ENCODE peak calls at places on chromosomes 12 and 14, in six cellular contexts. S is right lobe of liver; P is NCI-H460; O is nephron progenitor cell; G is activated T-cell treated with anti-CD3 and anti-CD28 coated beads for 24 hours; E is activated effector memory CD4-positive, alpha-beta T cell treated with Interleukin-2 at 50 U/mL for 16 hours. C is an unnamed sample.

GRCh38 chr12:24496755-24497154 is 452.1 kb downstream of the BCAT1 start:
- DNase-seq in P (no peak), O (no peak), S (no peak), G (no peak), E (no peak), C (no peak)

GRCh38 chr14:94904636-94905035 is 134.7 kb upstream of the GSC start:
- DNase-seq in E (no peak), G (no peak), S (no peak), P (no peak), O (no peak), C (no peak)

GRCh38 chr14:60691383-60692113 is 32.6 kb downstream of the SIX4 start:
- DNase-seq in S (no peak), G (no peak), O (no peak), P (no peak), E (no peak), C (no peak)

GRCh38 chr14:101103321-101103901 is 199.9 kb upstream of the RTL1 start:
- DNase-seq in P (no peak), S (peak), E (no peak), G (no peak), O (no peak), C (no peak)

GRCh38 chr12:95674631-95675030 is 115.9 kb downstream of the NTN4 start:
- DNase-seq in P (no peak), E (no peak), G (no peak), S (no peak), O (no peak), C (no peak)

GRCh38 chr14:49893309-49894213 is 679 bp downstream of the ARF6 start:
- DNase-seq in G (peak), O (peak), S (peak), P (peak), E (peak), C (no peak)

GRCh38 chr14:23181946-23182345 is 1.5 kb downstream of the SLC7A8 start:
- DNase-seq in O (no peak), S (no peak), E (no peak), P (no peak), G (no peak), C (no peak)

GRCh38 chr14:74763803-74764531 is 851 bp downstream of the YLPM1 start:
- DNase-seq in O (peak), E (no peak), P (no peak), S (peak), G (no peak), C (no peak)

GRCh38 chr12:39935275-39935674 is 170.6 kb downstream of the SLC2A13 start:
- DNase-seq in O (no peak), P (no peak), S (no peak), G (no peak), E (no peak), C (no peak)

GRCh38 chr12:92661269-92661668 is 41.5 kb upstream of the PLEKHG7 start:
- DNase-seq in E (no peak), P (no peak), O (no peak), G (no peak), S (no peak), C (no peak)

GRCh38 chr14:91508105-91508504 is 2.0 kb downstream of the PPP4R3A start:
- DNase-seq in O (no peak), S (no peak), P (no peak), E (no peak), G (no peak), C (no peak)

GRCh38 chr12:52925717-52926595 is 21.1 kb upstream of the KRT8 start:
- DNase-seq in P (no peak), G (no peak), O (no peak), E (no peak), S (peak), C (no peak)

GRCh38 chr12:84741727-84742126 is 170.9 kb downstream of the SLC6A15 start:
- DNase-seq in S (no peak), O (no peak), P (no peak), G (no peak), E (no peak), C (no peak)

GRCh38 chr12:68113644-68114043 is 45.9 kb downstream of the IFNG start:
- DNase-seq in O (no peak), S (no peak), G (no peak), P (no peak), E (peak), C (no peak)

GRCh38 chr12:101906226-101906625 is 28.8 kb downstream of the DRAM1 start:
- DNase-seq in O (no peak), P (no peak), S (no peak), G (no peak), E (no peak), C (no peak)

GRCh38 chr12:57110189-57111045 is 745 bp downstream of the STAT6 start:
- DNase-seq in E (peak), S (peak), P (peak), O (peak), G (peak), C (no peak)

GRCh38 chr12:118359541-118359915 is 13.2 kb downstream of the TAOK3 start:
- DNase-seq in E (no peak), G (no peak), O (no peak), P (no peak), S (no peak), C (no peak)

GRCh38 chr14:26191666-26192065 is 406.2 kb downstream of the NOVA1 start:
- DNase-seq in E (no peak), O (no peak), P (no peak), G (no peak), S (no peak), C (no peak)

GRCh38 chr12:2009623-2010022 is 5.4 kb upstream of the DCP1B start:
- DNase-seq in O (no peak), P (no peak), S (no peak), E (no peak), G (no peak), C (no peak)

GRCh38 chr12:27779837-27780611 is at the start of the genes KLHL42 and MANSC4:
- DNase-seq in G (peak), S (peak), O (peak), E (peak), P (no peak), C (no peak)

GRCh38 chr12:76777765-76778216 is 13.9 kb downstream of the ZDHHC17 start:
- DNase-seq in S (no peak), P (no peak), O (no peak), E (no peak), G (no peak), C (no peak)

GRCh38 chr12:6183689-6184441 is 16.3 kb upstream of the CD9 start:
- DNase-seq in E (no peak), O (no peak), S (peak), P (no peak), G (no peak), C (no peak)

GRCh38 chr14:38137005-38137404 is 70.7 kb upstream of the SSTR1 start:
- DNase-seq in E (no peak), G (no peak), O (no peak), P (no peak), S (no peak), C (no peak)

GRCh38 chr12:30792648-30793499 is 38.1 kb upstream of the CAPRIN2 start:
- DNase-seq in O (no peak), P (peak), E (no peak), S (no peak), G (no peak), C (peak)

GRCh38 chr14:62126885-62127478 is 364.8 kb downstream of the SNAPC1 start:
- DNase-seq in O (peak), G (no peak), P (peak), E (no peak), S (no peak), C (peak)

GRCh38 chr12:71014180-71014785 is 93.7 kb upstream of the PTPRR start:
- DNase-seq in P (peak), E (no peak), O (no peak), S (no peak), G (no peak), C (no peak)

GRCh38 chr14:105851716-105852377 is 325.5 kb downstream of the TMEM121 start:
- DNase-seq in P (no peak), G (no peak), S (no peak), O (no peak), E (no peak), C (no peak)

GRCh38 chr12:69987453-69988102 is 162.6 kb downstream of the MYRFL start:
- DNase-seq in S (no peak), P (peak), G (no peak), E (no peak), O (no peak), C (no peak)

GRCh38 chr14:36582011-36582873 is at the start of gene NKX2-8:
- DNase-seq in G (no peak), P (no peak), S (no peak), O (peak), E (no peak), C (no peak)

GRCh38 chr12:71000748-71001147 is 80.2 kb upstream of the PTPRR start:
- DNase-seq in S (no peak), O (no peak), E (no peak), P (no peak), G (no peak), C (no peak)

GRCh38 chr12:62739266-62739831 is 195.6 kb downstream of the PPM1H start:
- DNase-seq in S (no peak), G (no peak), O (no peak), E (no peak), P (no peak), C (no peak)

GRCh38 chr14:104082807-104083206 is 2.7 kb upstream of the ASPG start:
- DNase-seq in S (peak), P (no peak), O (no peak), E (no peak), G (no peak), C (no peak)

GRCh38 chr14:77579760-77580159 is 36.7 kb downstream of the SPTLC2 start:
- DNase-seq in S (no peak), O (no peak), E (no peak), G (no peak), P (no peak), C (no peak)

C was measured in Panc1.